ENCODE peak calls at places on chromosomes 7 and 10, in nine cellular contexts. One of them, this sample, is unnamed.

GRCh38 chr10:35420044-35420443 is 83.7 kb downstream of the CCNY start:
- DNase-seq in non-pigmented ciliary epithelial cell: no peak
- DNase-seq in brain microvascular endothelial cell: no peak
- DNase-seq in WTC11: no peak
- DNase-seq in neural progenitor cell: no peak
- DNase-seq in memory B cell: no peak
- DNase-seq in ureter: no peak
- DNase-seq in Caki2: no peak
- DNase-seq in body of pancreas: no peak
- DNase-seq in this sample: no peak

GRCh38 chr7:16753932-16754571 is 497 bp downstream of the TSPAN13 start:
- DNase-seq in non-pigmented ciliary epithelial cell: no peak
- DNase-seq in brain microvascular endothelial cell: peak
- DNase-seq in WTC11: peak
- DNase-seq in neural progenitor cell: peak
- DNase-seq in memory B cell: no peak
- DNase-seq in ureter: no peak
- DNase-seq in Caki2: peak
- DNase-seq in body of pancreas: peak
- DNase-seq in this sample: no peak

GRCh38 chr10:80599424-80599847 is 61.7 kb downstream of the SH2D4B start:
- DNase-seq in non-pigmented ciliary epithelial cell: no peak
- DNase-seq in brain microvascular endothelial cell: peak
- DNase-seq in WTC11: peak
- DNase-seq in neural progenitor cell: peak
- DNase-seq in memory B cell: no peak
- DNase-seq in ureter: no peak
- DNase-seq in Caki2: no peak
- DNase-seq in body of pancreas: no peak
- DNase-seq in this sample: no peak

GRCh38 chr7:125355899-125356298 is 426.3 kb upstream of the POT1 start:
- DNase-seq in non-pigmented ciliary epithelial cell: peak
- DNase-seq in brain microvascular endothelial cell: peak
- DNase-seq in WTC11: no peak
- DNase-seq in neural progenitor cell: no peak
- DNase-seq in memory B cell: peak
- DNase-seq in ureter: no peak
- DNase-seq in Caki2: peak
- DNase-seq in body of pancreas: no peak
- DNase-seq in this sample: no peak

GRCh38 chr10:63286754-63287264 is 153.7 kb downstream of the NRBF2 start:
- DNase-seq in non-pigmented ciliary epithelial cell: no peak
- DNase-seq in brain microvascular endothelial cell: no peak
- DNase-seq in WTC11: no peak
- DNase-seq in neural progenitor cell: no peak
- DNase-seq in memory B cell: no peak
- DNase-seq in ureter: no peak
- DNase-seq in Caki2: no peak
- DNase-seq in body of pancreas: no peak
- DNase-seq in this sample: peak

GRCh38 chr10:51103818-51104217 is 29.5 kb downstream of the PRKG1 start:
- DNase-seq in non-pigmented ciliary epithelial cell: no peak
- DNase-seq in brain microvascular endothelial cell: no peak
- DNase-seq in WTC11: no peak
- DNase-seq in neural progenitor cell: no peak
- DNase-seq in memory B cell: no peak
- DNase-seq in ureter: no peak
- DNase-seq in Caki2: no peak
- DNase-seq in body of pancreas: no peak
- DNase-seq in this sample: peak

GRCh38 chr10:24235471-24235870 is 26.5 kb downstream of the KIAA1217 start:
- DNase-seq in non-pigmented ciliary epithelial cell: no peak
- DNase-seq in brain microvascular endothelial cell: no peak
- DNase-seq in WTC11: no peak
- DNase-seq in neural progenitor cell: no peak
- DNase-seq in memory B cell: no peak
- DNase-seq in ureter: no peak
- DNase-seq in Caki2: no peak
- DNase-seq in body of pancreas: no peak
- DNase-seq in this sample: no peak

GRCh38 chr7:143362126-143362961 is at the start of gene FAM131B:
- DNase-seq in non-pigmented ciliary epithelial cell: no peak
- DNase-seq in brain microvascular endothelial cell: no peak
- DNase-seq in WTC11: peak
- DNase-seq in neural progenitor cell: peak
- DNase-seq in memory B cell: no peak
- DNase-seq in ureter: no peak
- DNase-seq in Caki2: no peak
- DNase-seq in body of pancreas: no peak
- DNase-seq in this sample: no peak

GRCh38 chr7:93249749-93250148 is 17.6 kb downstream of the VPS50 start:
- DNase-seq in non-pigmented ciliary epithelial cell: peak
- DNase-seq in brain microvascular endothelial cell: peak
- DNase-seq in WTC11: peak
- DNase-seq in neural progenitor cell: peak
- DNase-seq in memory B cell: no peak
- DNase-seq in ureter: no peak
- DNase-seq in Caki2: no peak
- DNase-seq in body of pancreas: no peak
- DNase-seq in this sample: no peak

GRCh38 chr7:55252386-55252785 is 112.8 kb upstream of the LANCL2 start:
- DNase-seq in non-pigmented ciliary epithelial cell: no peak
- DNase-seq in brain microvascular endothelial cell: no peak
- DNase-seq in WTC11: no peak
- DNase-seq in neural progenitor cell: no peak
- DNase-seq in memory B cell: no peak
- DNase-seq in ureter: no peak
- DNase-seq in Caki2: no peak
- DNase-seq in body of pancreas: no peak
- DNase-seq in this sample: no peak

GRCh38 chr10:62082729-62083412 is 181.4 kb downstream of the ARID5B start:
- DNase-seq in non-pigmented ciliary epithelial cell: no peak
- DNase-seq in brain microvascular endothelial cell: peak
- DNase-seq in WTC11: no peak
- DNase-seq in neural progenitor cell: no peak
- DNase-seq in memory B cell: peak
- DNase-seq in ureter: no peak
- DNase-seq in Caki2: peak
- DNase-seq in body of pancreas: no peak
- DNase-seq in this sample: no peak

GRCh38 chr7:9711259-9711658 is 1262.4 kb upstream of the PHF14 start:
- DNase-seq in non-pigmented ciliary epithelial cell: no peak
- DNase-seq in brain microvascular endothelial cell: no peak
- DNase-seq in WTC11: no peak
- DNase-seq in neural progenitor cell: no peak
- DNase-seq in memory B cell: no peak
- DNase-seq in ureter: no peak
- DNase-seq in Caki2: no peak
- DNase-seq in body of pancreas: no peak
- DNase-seq in this sample: no peak

GRCh38 chr7:71408276-71408675 is 276.3 kb downstream of the GALNT17 start:
- DNase-seq in non-pigmented ciliary epithelial cell: no peak
- DNase-seq in brain microvascular endothelial cell: no peak
- DNase-seq in WTC11: no peak
- DNase-seq in neural progenitor cell: no peak
- DNase-seq in memory B cell: no peak
- DNase-seq in ureter: no peak
- DNase-seq in Caki2: no peak
- DNase-seq in body of pancreas: no peak
- DNase-seq in this sample: no peak

GRCh38 chr7:135811513-135811912 is 62.9 kb upstream of the FAM180A start:
- DNase-seq in non-pigmented ciliary epithelial cell: no peak
- DNase-seq in brain microvascular endothelial cell: no peak
- DNase-seq in WTC11: no peak
- DNase-seq in neural progenitor cell: no peak
- DNase-seq in memory B cell: no peak
- DNase-seq in ureter: no peak
- DNase-seq in Caki2: no peak
- DNase-seq in body of pancreas: no peak
- DNase-seq in this sample: no peak

GRCh38 chr10:64102264-64102633 is 581.0 kb downstream of the REEP3 start:
- DNase-seq in non-pigmented ciliary epithelial cell: no peak
- DNase-seq in brain microvascular endothelial cell: no peak
- DNase-seq in WTC11: no peak
- DNase-seq in neural progenitor cell: no peak
- DNase-seq in memory B cell: no peak
- DNase-seq in ureter: no peak
- DNase-seq in Caki2: no peak
- DNase-seq in body of pancreas: no peak
- DNase-seq in this sample: no peak

GRCh38 chr10:112990271-112990670 is 40.2 kb downstream of the TCF7L2 start:
- DNase-seq in non-pigmented ciliary epithelial cell: no peak
- DNase-seq in brain microvascular endothelial cell: peak
- DNase-seq in WTC11: no peak
- DNase-seq in neural progenitor cell: no peak
- DNase-seq in memory B cell: no peak
- DNase-seq in ureter: no peak
- DNase-seq in Caki2: no peak
- DNase-seq in body of pancreas: no peak
- DNase-seq in this sample: no peak

GRCh38 chr7:1054438-1055083 is 10.2 kb downstream of the GPR146 start:
- DNase-seq in non-pigmented ciliary epithelial cell: no peak
- DNase-seq in brain microvascular endothelial cell: no peak
- DNase-seq in WTC11: no peak
- DNase-seq in neural progenitor cell: peak
- DNase-seq in memory B cell: no peak
- DNase-seq in ureter: no peak
- DNase-seq in Caki2: no peak
- DNase-seq in body of pancreas: no peak
- DNase-seq in this sample: no peak

GRCh38 chr7:44105832-44106231 is 1.7 kb downstream of the AEBP1 start:
- DNase-seq in non-pigmented ciliary epithelial cell: no peak
- DNase-seq in brain microvascular endothelial cell: no peak
- DNase-seq in WTC11: no peak
- DNase-seq in neural progenitor cell: no peak
- DNase-seq in memory B cell: no peak
- DNase-seq in ureter: no peak
- DNase-seq in Caki2: no peak
- DNase-seq in body of pancreas: no peak
- DNase-seq in this sample: no peak

GRCh38 chr7:79877874-79878465 is 256.7 kb upstream of the GNAI1 start:
- DNase-seq in non-pigmented ciliary epithelial cell: no peak
- DNase-seq in brain microvascular endothelial cell: no peak
- DNase-seq in WTC11: no peak
- DNase-seq in neural progenitor cell: no peak
- DNase-seq in memory B cell: no peak
- DNase-seq in ureter: no peak
- DNase-seq in Caki2: no peak
- DNase-seq in body of pancreas: no peak
- DNase-seq in this sample: no peak

GRCh38 chr7:37182011-37182478 is 266.6 kb downstream of the ELMO1 start:
- DNase-seq in non-pigmented ciliary epithelial cell: peak
- DNase-seq in brain microvascular endothelial cell: peak
- DNase-seq in WTC11: peak
- DNase-seq in neural progenitor cell: peak
- DNase-seq in memory B cell: peak
- DNase-seq in ureter: peak
- DNase-seq in Caki2: peak
- DNase-seq in body of pancreas: peak
- DNase-seq in this sample: no peak

GRCh38 chr10:30562787-30563186 is 66.8 kb downstream of the LYZL2 start:
- DNase-seq in non-pigmented ciliary epithelial cell: no peak
- DNase-seq in brain microvascular endothelial cell: no peak
- DNase-seq in WTC11: no peak
- DNase-seq in neural progenitor cell: no peak
- DNase-seq in memory B cell: no peak
- DNase-seq in ureter: no peak
- DNase-seq in Caki2: no peak
- DNase-seq in body of pancreas: no peak
- DNase-seq in this sample: no peak

GRCh38 chr7:131546583-131547111 is 9.8 kb downstream of the PODXL start:
- DNase-seq in non-pigmented ciliary epithelial cell: no peak
- DNase-seq in brain microvascular endothelial cell: no peak
- DNase-seq in WTC11: peak
- DNase-seq in neural progenitor cell: peak
- DNase-seq in memory B cell: peak
- DNase-seq in ureter: no peak
- DNase-seq in Caki2: peak
- DNase-seq in body of pancreas: no peak
- DNase-seq in this sample: no peak

GRCh38 chr10:91540714-91541113 is 92.2 kb downstream of the PPP1R3C start:
- DNase-seq in non-pigmented ciliary epithelial cell: no peak
- DNase-seq in brain microvascular endothelial cell: no peak
- DNase-seq in WTC11: no peak
- DNase-seq in neural progenitor cell: no peak
- DNase-seq in memory B cell: no peak
- DNase-seq in ureter: no peak
- DNase-seq in Caki2: peak
- DNase-seq in body of pancreas: no peak
- DNase-seq in this sample: no peak

GRCh38 chr10:112176543-112176942 is 7.0 kb downstream of the GPAM start:
- DNase-seq in non-pigmented ciliary epithelial cell: no peak
- DNase-seq in brain microvascular endothelial cell: no peak
- DNase-seq in WTC11: no peak
- DNase-seq in neural progenitor cell: no peak
- DNase-seq in memory B cell: no peak
- DNase-seq in ureter: no peak
- DNase-seq in Caki2: no peak
- DNase-seq in body of pancreas: no peak
- DNase-seq in this sample: no peak

GRCh38 chr10:49220031-49220430 is 31.8 kb upstream of the TMEM273 start:
- DNase-seq in non-pigmented ciliary epithelial cell: peak
- DNase-seq in brain microvascular endothelial cell: peak
- DNase-seq in WTC11: no peak
- DNase-seq in neural progenitor cell: no peak
- DNase-seq in memory B cell: no peak
- DNase-seq in ureter: no peak
- DNase-seq in Caki2: no peak
- DNase-seq in body of pancreas: no peak
- DNase-seq in this sample: no peak

GRCh38 chr10:24961582-24961981 is 9.2 kb upstream of the PRTFDC1 start:
- DNase-seq in non-pigmented ciliary epithelial cell: no peak
- DNase-seq in brain microvascular endothelial cell: no peak
- DNase-seq in WTC11: no peak
- DNase-seq in neural progenitor cell: no peak
- DNase-seq in memory B cell: no peak
- DNase-seq in ureter: no peak
- DNase-seq in Caki2: no peak
- DNase-seq in body of pancreas: no peak
- DNase-seq in this sample: no peak

GRCh38 chr10:34498821-34499220 is 316.3 kb downstream of the PARD3 start:
- DNase-seq in non-pigmented ciliary epithelial cell: no peak
- DNase-seq in brain microvascular endothelial cell: no peak
- DNase-seq in WTC11: no peak
- DNase-seq in neural progenitor cell: no peak
- DNase-seq in memory B cell: no peak
- DNase-seq in ureter: no peak
- DNase-seq in Caki2: no peak
- DNase-seq in body of pancreas: no peak
- DNase-seq in this sample: no peak

GRCh38 chr10:35336921-35337741 is 822 bp downstream of the CCNY start:
- DNase-seq in non-pigmented ciliary epithelial cell: no peak
- DNase-seq in brain microvascular endothelial cell: no peak
- DNase-seq in WTC11: peak
- DNase-seq in neural progenitor cell: peak
- DNase-seq in memory B cell: no peak
- DNase-seq in ureter: peak
- DNase-seq in Caki2: peak
- DNase-seq in body of pancreas: peak
- DNase-seq in this sample: no peak